ENCODE peak calls at places on chromosomes 16 and 17, in nine cellular contexts. X is small intestine, U is SJSA1, C is heart right ventricle, V is pancreas, R is right cardiac atrium, E is RWPE2, Z is GM23248, F is H1. P is an unnamed sample. For H3K4me1, the result is how much of the 10 kb centered on the place peaks cover.

GRCh38 chr17:55717898-55718735 is 4.5 kb downstream of the TMEM100 start:
- DNase-seq in F (peak), V (peak), U (peak), C (peak), R (peak), X (peak), E (no peak), Z (peak), P (peak)

GRCh38 chr16:58848662-58849002 is 114.5 kb upstream of the GOT2 start:
- DNase-seq in V (no peak), X (no peak), U (no peak), Z (no peak), R (no peak), C (no peak), E (no peak), F (no peak), P (no peak)

GRCh38 chr17:67157732-67158639 is 87.0 kb downstream of the HELZ start:
- DNase-seq in X (peak), R (no peak), F (no peak), V (no peak), Z (peak), C (no peak), E (no peak), U (peak), P (no peak)

GRCh38 chr16:2524339-2524938 is 4.3 kb downstream of the AMDHD2 start:
- DNase-seq in X (peak), Z (no peak), C (no peak), E (no peak), U (no peak), F (no peak), V (no peak), R (no peak), P (no peak)

GRCh38 chr16:56203052-56203451 is 11.8 kb downstream of the GNAO1 start:
- DNase-seq in F (peak), V (no peak), R (peak), Z (peak), E (no peak), C (peak), X (peak), U (no peak), P (no peak)

GRCh38 chr17:67680445-67681224 is 37.1 kb upstream of the NOL11 start:
- DNase-seq in X (no peak), V (no peak), R (no peak), C (no peak), E (no peak), F (no peak), Z (no peak), U (no peak), P (no peak)

GRCh38 chr17:9350083-9350482 is 225.5 kb downstream of the STX8 start:
- DNase-seq in C (no peak), V (no peak), E (no peak), U (peak), X (no peak), R (no peak), Z (peak), F (no peak), P (no peak)

GRCh38 chr16:72989203-72989991 is 58.5 kb downstream of the ZFHX3 start:
- DNase-seq in U (no peak), F (no peak), V (no peak), Z (peak), X (no peak), E (peak), R (no peak), C (no peak), P (no peak)

GRCh38 chr16:89574681-89575246 is 794 bp upstream of the CPNE7 start:
- DNase-seq in E (peak), C (peak), V (no peak), R (peak), F (peak), U (peak), Z (peak), X (peak), P (peak)

DNA sequence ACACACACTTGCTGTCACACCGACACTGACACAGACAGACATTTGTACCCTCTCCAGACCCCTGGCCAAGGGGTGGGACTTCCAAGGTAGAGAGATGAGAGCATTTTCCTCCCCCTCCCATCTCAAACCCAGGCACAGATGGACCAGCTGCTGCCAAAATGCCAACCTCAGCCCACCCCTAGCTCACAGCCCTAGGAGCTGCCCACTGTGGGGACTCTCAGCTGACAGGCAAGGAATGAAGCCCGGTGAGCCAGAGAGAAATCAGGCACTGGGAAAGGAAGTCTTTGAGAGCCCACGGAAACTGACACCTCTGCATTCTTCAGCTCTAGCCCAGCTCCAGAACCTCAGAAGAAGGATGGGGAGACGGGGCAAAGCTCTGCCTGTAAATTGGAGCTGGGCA is 2.8 kb downstream of the ETV4 start:
- DNase-seq in X (no peak), Z (no peak), U (no peak), C (no peak), V (no peak), F (no peak), R (no peak), E (no peak), P (no peak)
- H3K4me3 ChIP-seq in X (no peak), Z (no peak), U (no peak), C (no peak), V (no peak), F (peak), R (no peak), E (no peak), P (no peak)

GRCh38 chr17:34235389-34236028 is 19.6 kb upstream of the CCL2 start:
- DNase-seq in U (peak), X (peak), E (no peak), V (peak), R (peak), F (no peak), Z (peak), C (peak), P (no peak)
- H3K27ac ChIP-seq in U (no peak), X (no peak), E (no peak), V (peak), R (peak), F (no peak), Z (no peak), C (peak), P (peak)

DNA sequence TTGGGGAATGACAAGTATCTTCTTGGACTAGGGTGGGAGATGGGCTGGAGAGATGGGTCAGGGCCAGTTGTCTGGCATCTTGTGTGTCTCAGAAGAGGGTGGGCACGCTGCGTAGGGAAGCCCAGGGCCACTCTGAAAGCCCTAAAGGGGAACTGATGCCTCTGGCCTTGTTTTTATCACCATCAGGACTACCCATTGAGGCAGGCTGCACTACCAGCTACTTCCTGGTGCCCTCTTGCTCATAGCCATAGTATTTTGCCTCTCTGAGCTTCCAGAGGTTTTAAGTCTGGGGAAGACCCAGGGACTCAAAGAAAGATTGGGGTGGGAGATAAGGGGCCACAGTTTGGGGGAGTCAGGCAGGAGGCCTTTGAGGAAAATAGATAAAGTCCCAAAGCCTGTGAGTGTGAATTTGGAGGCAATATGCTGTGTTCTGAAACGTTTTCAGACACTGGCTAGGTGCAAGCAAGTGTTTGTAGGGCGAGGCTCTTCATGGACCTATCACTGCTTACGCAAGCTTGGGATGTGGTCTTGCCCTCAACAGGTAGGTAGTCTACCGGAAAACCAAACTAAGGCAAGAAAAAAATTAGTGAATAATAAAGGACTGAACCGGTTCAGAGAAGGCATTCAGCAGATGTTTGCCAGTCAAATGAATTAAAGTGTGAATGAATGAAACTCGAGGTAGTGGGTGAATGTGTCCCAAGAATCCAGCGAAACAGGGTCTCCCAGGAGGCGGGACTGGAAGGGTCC is 688 bp upstream of the ITGB3 start:
- DNase-seq in F (no peak), X (no peak), C (no peak), Z (no peak), E (no peak), V (no peak), R (no peak), U (no peak), P (no peak)
- H3K4me1 ChIP-seq in F (under half), X (under half), C (under half), Z (under half), E (under half), V (under half), R (under half), U (under half), P (under half)

GRCh38 chr17:49360796-49361128 is 1.3 kb downstream of the ZNF652 start:
- DNase-seq in F (no peak), Z (no peak), X (no peak), C (no peak), E (no peak), U (no peak), V (peak), R (no peak), P (no peak)
- H3K4me3 ChIP-seq in F (peak), Z (peak), X (peak), C (peak), E (peak), U (peak), V (peak), R (peak), P (peak)

DNA sequence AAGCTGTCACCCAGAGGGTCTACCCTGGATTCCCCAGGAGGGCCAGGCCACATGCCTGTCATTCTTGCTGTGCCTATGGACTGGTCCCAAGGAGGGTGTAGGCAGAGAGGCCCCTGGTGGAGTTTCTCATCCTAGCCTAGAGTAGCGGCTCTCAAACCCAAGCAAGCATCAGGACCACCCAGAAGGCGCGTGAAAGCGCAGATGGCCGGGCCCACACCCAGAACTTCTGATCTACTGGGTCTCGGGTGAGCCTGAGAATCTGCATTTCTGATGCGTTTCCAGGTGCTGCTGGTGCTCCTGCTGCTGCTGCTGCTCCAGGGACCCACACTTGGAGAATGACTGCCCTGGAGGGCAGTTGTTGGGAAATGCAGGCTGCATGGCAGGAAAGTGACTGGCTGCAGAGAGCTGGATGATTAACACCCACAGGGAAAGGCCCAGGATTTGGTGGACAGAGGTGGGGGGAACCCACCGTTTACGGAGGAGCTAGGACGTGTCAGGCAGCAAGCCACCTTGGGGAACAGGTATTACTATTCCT is 9.5 kb upstream of the OSGIN1 start:
- DNase-seq in C (no peak), R (no peak), Z (no peak), E (no peak), F (no peak), V (no peak), X (no peak), U (no peak), P (no peak)
- H3K27ac ChIP-seq in C (no peak), R (no peak), Z (no peak), E (no peak), F (no peak), V (no peak), X (no peak), U (no peak), P (no peak)

GRCh38 chr17:29557717-29558116 is 9.1 kb downstream of the ABHD15 start:
- DNase-seq in U (no peak), F (no peak), Z (no peak), E (no peak), C (no peak), V (no peak), X (no peak), R (no peak), P (no peak)
- H3K4me1 ChIP-seq in U (under half), F (under half), Z (under half), E (under half), C (under half), V (under half), X (under half), R (under half), P (under half)

GRCh38 chr17:60386475-60387058 is 5.4 kb downstream of the USP32 start:
- DNase-seq in Z (peak), F (no peak), V (no peak), E (no peak), X (no peak), U (no peak), C (no peak), R (no peak), P (no peak)

GRCh38 chr17:60387666-60388065 is 4.3 kb downstream of the USP32 start:
- DNase-seq in F (no peak), Z (no peak), C (no peak), U (no peak), R (no peak), E (no peak), V (no peak), X (no peak), P (no peak)

GRCh38 chr17:60388742-60389141 is 3.2 kb downstream of the USP32 start:
- DNase-seq in Z (no peak), X (no peak), C (no peak), V (no peak), U (no peak), E (no peak), F (no peak), R (no peak), P (no peak)

GRCh38 chr17:60383379-60383778 is 8.6 kb downstream of the USP32 start:
- DNase-seq in U (no peak), V (no peak), C (no peak), X (no peak), R (no peak), F (no peak), E (no peak), Z (no peak), P (no peak)

DNA sequence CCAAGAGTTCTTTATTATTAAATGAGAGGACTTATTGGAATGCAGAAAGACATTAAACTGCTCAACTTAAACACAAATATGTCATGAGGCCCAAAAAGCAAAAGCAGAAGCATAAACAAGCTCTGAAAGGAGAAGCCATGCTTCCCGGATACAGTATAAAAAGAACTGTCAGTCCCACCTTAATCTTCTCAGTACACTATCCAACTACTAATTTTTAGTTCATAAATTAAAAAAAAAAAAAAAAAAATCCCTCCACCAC is 5.9 kb downstream of the USP32 start:
- DNase-seq in X (no peak), R (no peak), Z (peak), E (no peak), U (no peak), C (no peak), F (no peak), V (no peak), P (no peak)
- H3K4me3 ChIP-seq in X (no peak), R (no peak), Z (no peak), E (no peak), U (no peak), C (no peak), F (peak), V (no peak), P (no peak)

GRCh38 chr17:30391534-30391933 is 12.8 kb downstream of the CPD start:
- DNase-seq in C (no peak), U (no peak), X (no peak), E (no peak), R (no peak), V (no peak), F (no peak), Z (no peak), P (no peak)
- H3K27ac ChIP-seq in C (no peak), U (no peak), X (no peak), E (no peak), R (no peak), V (no peak), F (no peak), Z (no peak), P (no peak)

GRCh38 chr17:57262557-57262956 is 6.2 kb downstream of the MSI2 start:
- DNase-seq in C (no peak), F (no peak), Z (no peak), R (no peak), X (no peak), E (no peak), V (no peak), U (no peak), P (no peak)

GRCh38 chr17:57264250-57264649 is 7.9 kb downstream of the MSI2 start:
- DNase-seq in E (no peak), X (no peak), U (no peak), Z (no peak), V (no peak), R (no peak), F (no peak), C (no peak), P (no peak)

GRCh38 chr17:57268176-57268575 is 11.9 kb downstream of the MSI2 start:
- DNase-seq in C (no peak), F (no peak), X (peak), U (no peak), R (no peak), Z (no peak), E (no peak), V (no peak), P (no peak)

GRCh38 chr17:57266842-57267241 is 10.5 kb downstream of the MSI2 start:
- DNase-seq in Z (no peak), E (no peak), V (no peak), C (no peak), X (no peak), U (no peak), F (peak), R (no peak), P (no peak)

GRCh38 chr17:57264776-57265175 is 8.5 kb downstream of the MSI2 start:
- DNase-seq in F (no peak), Z (no peak), E (no peak), C (no peak), U (no peak), R (no peak), X (no peak), V (no peak), P (no peak)
- H3K4me1 ChIP-seq in F (under half), Z (under half), E (under half), C (under half), U (under half), R (under half), X (under half), V (under half), P (under half)